ENCODE peak calls at places on chromosomes 4 and X, in eight cellular contexts. K is NCI-H510A treated with DMSO at 0.1 percent for 48 hours, M is stromal cell of bone marrow, G is NT2/D1, T is HT-29, R is GM04504, W is NCI-H2029 treated with DMSO at 0.1 percent for 48 hours, U is iris pigment epithelial cell. Y is an unnamed sample.

GRCh38 chr4:88758264-88758663 is 60.6 kb upstream of the NAP1L5 start:
- DNase-seq in K (no peak), M (no peak), G (no peak), T (no peak), R (no peak), W (no peak), U (no peak), Y (no peak)

GRCh38 chrX:15973941-15974340 is 119.3 kb upstream of the AP1S2 start:
- DNase-seq in K (no peak), M (peak; percentile 49), G (no peak), T (no peak), R (no peak), W (no peak), U (no peak), Y (no peak)

GRCh38 chr4:88706574-88706973 is 8.9 kb upstream of the NAP1L5 start:
- DNase-seq in K (peak; percentile 82), M (peak; percentile 65), G (peak; percentile 2), T (peak; percentile 58), R (no peak), W (no peak), U (peak; percentile 76), Y (no peak)

GRCh38 chr4:73726000-73726399 is 14.4 kb upstream of the CXCL8 start:
- DNase-seq in K (no peak), M (peak; percentile 67), G (no peak), T (peak; percentile 63), R (peak; percentile 72), W (no peak), U (peak; percentile 92), Y (no peak)

GRCh38 chr4:26176621-26177121 is 144.1 kb upstream of the RBPJ start:
- DNase-seq in K (no peak), M (peak; percentile 63), G (no peak), T (no peak), R (no peak), W (no peak), U (peak; percentile 92), Y (no peak)

GRCh38 chr4:187027231-187027760 is 303.6 kb upstream of the FAT1 start:
- DNase-seq in K (peak; percentile 53), M (no peak), G (no peak), T (peak; percentile 15), R (no peak), W (no peak), U (no peak), Y (no peak)

GRCh38 chr4:39936565-39937418 is 40.9 kb downstream of the PDS5A start:
- DNase-seq in K (no peak), M (peak; percentile 13), G (peak; percentile 23), T (no peak), R (no peak), W (no peak), U (no peak), Y (peak; percentile 11)

GRCh38 chrX:14073561-14073960 is 43.9 kb upstream of the GEMIN8 start:
- DNase-seq in K (no peak), M (peak; percentile 64), G (no peak), T (no peak), R (no peak), W (no peak), U (peak; percentile 3), Y (no peak)